ENCODE peak calls at places on chromosomes 13 and 19, in four cellular contexts. G, W, Y and H are unnamed samples.

GRCh38 chr13:102846261-102847015 is 606 bp downstream of the ERCC5 start:
- DNase-seq in W (peak; percentile 37), G (peak; percentile 30), Y (no peak), H (peak; percentile 29)

GRCh38 chr13:106287351-106287750 is 248.1 kb downstream of the EFNB2 start:
- DNase-seq in G (no peak), W (no peak), Y (no peak), H (no peak)

GRCh38 chr13:20190481-20191310 is 2.0 kb downstream of the GJB2 start:
- DNase-seq in G (peak; percentile 90), Y (no peak), W (no peak), H (no peak)

GRCh38 chr19:4154571-4155312 is 1.3 kb downstream of the CREB3L3 start:
- DNase-seq in G (no peak), Y (no peak), W (no peak), H (no peak)

GRCh38 chr13:41919031-41919740 is 41.7 kb downstream of the VWA8 start:
- DNase-seq in G (no peak), Y (no peak), W (no peak), H (no peak)

GRCh38 chr13:103224804-103225203 is 158.6 kb upstream of the SLC10A2 start:
- DNase-seq in G (no peak), Y (no peak), W (no peak), H (no peak)

GRCh38 chr19:18804139-18804601 is 13.1 kb upstream of the COMP start:
- DNase-seq in Y (no peak), W (no peak), G (no peak), H (no peak)

GRCh38 chr13:29852464-29853054 is 2.1 kb upstream of the UBL3 start:
- DNase-seq in Y (no peak), W (no peak), G (peak; percentile 30), H (no peak)

GRCh38 chr19:55606471-55606787 is 982 bp downstream of the ZNF865 start:
- DNase-seq in Y (no peak), W (no peak), G (no peak), H (no peak)

GRCh38 chr19:40721936-40722661 is 5.2 kb downstream of the ITPKC start:
- DNase-seq in G (peak; percentile 41), Y (no peak), W (no peak), H (no peak)

GRCh38 chr13:101892296-101892695 is 439.8 kb downstream of the ITGBL1 start:
- DNase-seq in W (no peak), G (no peak), Y (no peak), H (no peak)

GRCh38 chr13:61413572-61413971 is 2.1 kb downstream of the PCDH20 start:
- DNase-seq in W (peak; percentile 36), G (no peak), Y (peak; percentile 54), H (peak; percentile 5)

GRCh38 chr13:112850273-112850672 is 118.7 kb upstream of the MCF2L start:
- DNase-seq in Y (no peak), G (no peak), W (no peak), H (no peak)

GRCh38 chr13:99414048-99414995 is 87.0 kb upstream of the TM9SF2 start:
- DNase-seq in W (no peak), Y (no peak), G (no peak), H (peak; percentile 78)

GRCh38 chr19:2084993-2085720 is 11.0 kb downstream of the MOB3A start:
- DNase-seq in Y (no peak), W (no peak), G (no peak), H (no peak)

GRCh38 chr19:29245221-29245620 is 32.3 kb upstream of the UQCRFS1 start:
- DNase-seq in W (no peak), G (no peak), Y (no peak), H (no peak)

GRCh38 chr13:91564422-91564821 is 166.0 kb downstream of the GPC5 start:
- DNase-seq in G (no peak), W (no peak), Y (no peak), H (no peak)

GRCh38 chr13:52104624-52105023 is 24.2 kb downstream of the NEK5 start:
- DNase-seq in W (no peak), Y (no peak), G (peak; percentile 7), H (no peak)
- H4K5ac ChIP-seq in W (no peak overlapping the region), Y (no peak overlapping the region), G (no peak overlapping the region), H (no peak overlapping the region)

GRCh38 chr19:49854861-49855263 is 3.9 kb downstream of the PTOV1 start:
- DNase-seq in Y (no peak), W (no peak), G (no peak), H (no peak)
- H3K4ac ChIP-seq in Y (no peak overlapping the region), W (no peak overlapping the region), G (no peak overlapping the region), H (no peak overlapping the region)

DNA sequence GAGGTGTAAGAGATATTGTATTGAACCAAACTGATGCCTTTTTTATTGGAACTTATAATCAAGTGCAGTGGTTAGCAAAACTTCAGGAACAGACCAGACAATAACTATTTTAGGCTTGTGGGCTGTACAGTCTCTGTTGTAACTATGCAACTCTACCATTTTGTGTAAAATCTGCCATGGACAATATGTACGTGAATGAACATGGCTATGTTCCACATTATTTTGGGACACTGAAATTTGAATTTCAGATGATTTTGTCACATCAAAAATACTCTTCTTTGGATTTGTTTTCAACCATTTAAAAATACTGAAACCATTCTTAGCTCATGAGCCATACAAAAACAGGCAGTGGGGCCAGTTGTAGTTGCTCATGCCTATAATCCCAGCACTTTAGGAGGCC is 27.9 kb upstream of the PEG3 start:
- DNase-seq in W (no peak), G (no peak), Y (no peak), H (no peak)
- H4K5ac ChIP-seq in W (no peak overlapping the region), G (no peak overlapping the region), Y (no peak overlapping the region), H (no peak overlapping the region)

GRCh38 chr13:64709079-64709478 is 2521.1 kb downstream of the PCDH9 start:
- DNase-seq in Y (no peak), W (no peak), G (no peak), H (peak; percentile 54)
- H3K4ac ChIP-seq in Y (no peak overlapping the region), W (no peak overlapping the region), G (no peak overlapping the region), H (no peak overlapping the region)

GRCh38 chr13:25690582-25690981 is 318.8 kb downstream of the ATP8A2 start:
- DNase-seq in W (no peak), Y (no peak), G (no peak), H (no peak)
- H4K5ac ChIP-seq in W (no peak overlapping the region), Y (no peak overlapping the region), G (no peak overlapping the region), H (no peak overlapping the region)

GRCh38 chr13:40635315-40635995 is 31.0 kb downstream of the FOXO1 start:
- DNase-seq in G (no peak), Y (no peak), W (no peak), H (no peak)
- H3K4ac ChIP-seq in G (no peak overlapping the region), Y (no peak overlapping the region), W (no peak overlapping the region), H (no peak overlapping the region)

DNA sequence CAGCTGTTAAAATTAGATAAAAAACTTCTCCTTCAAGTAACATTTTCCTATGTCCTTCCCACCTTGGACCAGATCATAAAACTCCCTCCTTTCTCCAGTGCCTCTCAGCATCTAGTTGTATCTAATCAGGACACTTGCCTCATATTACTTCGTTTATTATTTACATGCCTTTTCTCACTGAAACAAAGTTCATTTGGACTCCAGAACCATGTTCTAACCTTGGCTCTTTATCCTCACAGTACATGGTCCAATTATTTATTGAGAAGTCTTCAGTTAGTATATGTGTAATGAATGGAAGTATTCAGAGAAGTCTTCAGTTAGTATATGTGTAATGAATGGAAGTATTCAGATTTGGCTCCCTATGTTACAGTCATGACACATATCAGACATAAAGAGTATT is 342.7 kb downstream of the OXGR1 start:
- DNase-seq in W (no peak), G (no peak), Y (no peak), H (no peak)
- H4K5ac ChIP-seq in W (no peak overlapping the region), G (no peak overlapping the region), Y (no peak overlapping the region), H (no peak overlapping the region)

GRCh38 chr19:17129377-17129776 is 53.8 kb downstream of the MYO9B start:
- DNase-seq in G (no peak), W (no peak), Y (no peak), H (no peak)
- H3K4ac ChIP-seq in G (no peak overlapping the region), W (no peak overlapping the region), Y (no peak overlapping the region), H (no peak overlapping the region)